ENCODE peak calls at places on chromosome 18, in four cellular contexts. U, E, Z and Y are unnamed samples.

GRCh38 chr18:13216092-13216582 is 2.4 kb upstream of the LDLRAD4 start:
- DNase-seq in E (peak), U (no peak), Z (no peak), Y (peak)

GRCh38 chr18:79048245-79048632 is 21.0 kb upstream of the ATP9B start:
- DNase-seq in Z (no peak), E (no peak), U (no peak), Y (no peak)

GRCh38 chr18:2906522-2907458 is 60.0 kb downstream of the EMILIN2 start:
- DNase-seq in E (no peak), Z (peak), U (peak), Y (no peak)

GRCh38 chr18:62531078-62531477 is 8.3 kb downstream of the ZCCHC2 start:
- DNase-seq in E (no peak), Z (no peak), U (no peak), Y (no peak)

GRCh38 chr18:23618862-23619387 is 32.6 kb upstream of the NPC1 start:
- DNase-seq in U (no peak), Z (peak), E (peak), Y (no peak)

GRCh38 chr18:61699397-61700090 is 193.3 kb downstream of the RNF152 start:
- DNase-seq in U (no peak), E (no peak), Z (no peak), Y (no peak)

GRCh38 chr18:76697441-76697901 is 124.9 kb upstream of the ZNF236 start:
- DNase-seq in Z (no peak), E (no peak), U (no peak), Y (no peak)

GRCh38 chr18:55221577-55221976 is 262.3 kb upstream of the CCDC68 start:
- DNase-seq in E (no peak), Z (no peak), U (no peak), Y (no peak)

GRCh38 chr18:36101943-36102342 is 27.2 kb downstream of the SLC39A6 start:
- DNase-seq in U (no peak), Z (no peak), E (no peak), Y (no peak)

GRCh38 chr18:2411381-2411977 is 159.8 kb downstream of the METTL4 start:
- DNase-seq in Z (no peak), E (no peak), U (no peak), Y (no peak)

GRCh38 chr18:25278415-25278814 is 73.6 kb downstream of the ZNF521 start:
- DNase-seq in U (no peak), Z (no peak), E (no peak), Y (no peak)

GRCh38 chr18:3138274-3138975 is 81.3 kb downstream of the MYOM1 start:
- DNase-seq in U (no peak), Z (no peak), E (no peak), Y (no peak)

GRCh38 chr18:13629841-13630747 is 96.3 kb downstream of the FAM210A start:
- DNase-seq in Z (no peak), U (peak), E (peak), Y (peak)

GRCh38 chr18:42477261-42477660 is 522.2 kb downstream of the PIK3C3 start:
- DNase-seq in U (no peak), Z (no peak), E (no peak), Y (no peak)

GRCh38 chr18:45625596-45625995 is 10.3 kb downstream of the SLC14A2 start:
- DNase-seq in E (no peak), Z (no peak), U (no peak), Y (no peak)

GRCh38 chr18:80175451-80176235 is 66.6 kb downstream of the ADNP2 start:
- DNase-seq in E (no peak), Z (no peak), U (no peak), Y (no peak)

GRCh38 chr18:10067670-10068659 is 154.1 kb downstream of the VAPA start:
- DNase-seq in E (no peak), Z (no peak), U (no peak), Y (no peak)

GRCh38 chr18:79875931-79876461 is 75.5 kb downstream of the SLC66A2 start:
- DNase-seq in E (no peak), U (no peak), Z (no peak), Y (no peak)

GRCh38 chr18:44341759-44342158 is 338.9 kb upstream of the SETBP1 start:
- DNase-seq in U (no peak), Z (no peak), E (no peak), Y (no peak)

GRCh38 chr18:11398625-11399024 is 210.8 kb upstream of the SLC35G4 start:
- DNase-seq in E (no peak), U (no peak), Z (no peak), Y (peak)

GRCh38 chr18:41966943-41967342 is 11.9 kb downstream of the PIK3C3 start:
- DNase-seq in E (no peak), U (no peak), Z (no peak), Y (no peak)

GRCh38 chr18:22879279-22879678 is 53.8 kb upstream of the RBBP8 start:
- DNase-seq in Z (no peak), U (no peak), E (no peak), Y (no peak)

GRCh38 chr18:76456823-76457222 is 38.2 kb downstream of the ZNF516 start:
- DNase-seq in E (no peak), Z (no peak), U (no peak), Y (no peak)

GRCh38 chr18:77098033-77098432 is 34.5 kb downstream of the MBP start:
- DNase-seq in E (no peak), Z (no peak), U (no peak), Y (no peak)

GRCh38 chr18:78982186-78982585 is 2.6 kb downstream of the SALL3 start:
- DNase-seq in E (no peak), Z (no peak), U (no peak), Y (no peak)

GRCh38 chr18:77858331-77858730 is 608.7 kb downstream of the GALR1 start:
- DNase-seq in U (no peak), E (no peak), Z (no peak), Y (no peak)

GRCh38 chr18:76457475-76457874 is 37.6 kb downstream of the ZNF516 start:
- DNase-seq in Z (peak), U (no peak), E (no peak), Y (no peak)

GRCh38 chr18:24054130-24054529 is 39.6 kb downstream of the TTC39C start:
- DNase-seq in Z (no peak), E (no peak), U (no peak), Y (no peak)

GRCh38 chr18:40878371-40878770 is 1076.7 kb upstream of the PIK3C3 start:
- DNase-seq in Z (no peak), E (no peak), U (no peak), Y (no peak)

GRCh38 chr18:64693756-64694155 is 544.9 kb upstream of the LINC00305 start:
- DNase-seq in Z (no peak), E (no peak), U (no peak), Y (no peak)

GRCh38 chr18:49055787-49056186 is 105.0 kb upstream of the SMAD7 start:
- DNase-seq in Z (no peak), U (peak), E (peak), Y (no peak)
- TF ChIP-seq EGR1 in Z (no peak), U (no peak), E (no peak), Y (no peak)

GRCh38 chr18:37567994-37568359 is 2.4 kb upstream of the CELF4 start:
- DNase-seq in Z (no peak), U (no peak), E (no peak), Y (no peak)

GRCh38 chr18:37565138-37565984 is at the start of gene CELF4:
- DNase-seq in E (no peak), U (no peak), Z (peak), Y (no peak)

GRCh38 chr18:37565985-37566478 is 434 bp upstream of the CELF4 start:
- DNase-seq in Z (peak), U (no peak), E (no peak), Y (no peak)

GRCh38 chr18:37567061-37567993 is 1.7 kb upstream of the CELF4 start:
- DNase-seq in Z (no peak), U (no peak), E (no peak), Y (no peak)

DNA sequence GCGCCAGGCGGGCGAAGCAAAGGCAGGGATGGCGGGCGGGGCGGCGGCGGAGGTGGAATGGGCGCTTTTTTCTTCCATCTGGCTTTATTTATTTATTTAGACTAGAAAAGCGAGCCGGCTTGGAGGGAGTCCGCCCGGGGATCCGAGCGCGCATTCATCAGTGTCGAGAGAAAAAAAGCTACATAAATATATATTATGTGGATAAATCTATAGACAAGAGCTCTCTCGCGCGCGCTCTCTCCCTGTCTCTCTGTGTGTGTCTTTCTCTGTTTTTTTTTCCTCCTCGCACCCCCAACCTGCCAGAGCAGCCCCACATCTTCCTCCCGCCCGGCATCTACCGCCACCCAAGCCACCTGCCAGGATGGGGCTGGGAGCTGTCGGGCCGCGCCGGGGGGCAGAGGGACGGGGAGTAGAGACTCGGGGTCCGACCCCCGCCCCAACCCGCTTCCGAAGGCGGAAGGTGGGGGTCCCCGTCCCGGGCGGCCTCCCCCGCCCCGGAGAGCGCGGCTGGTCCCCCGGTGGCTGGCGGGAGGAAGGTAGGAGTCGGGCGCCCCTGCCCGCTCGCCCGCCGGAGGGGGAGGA is 972 bp upstream of the CELF4 start:
- DNase-seq in U (no peak), Z (no peak), E (no peak), Y (no peak)
- TF ChIP-seq EZH2 in U (no peak), Z (no peak), E (no peak), Y (no peak)

DNA sequence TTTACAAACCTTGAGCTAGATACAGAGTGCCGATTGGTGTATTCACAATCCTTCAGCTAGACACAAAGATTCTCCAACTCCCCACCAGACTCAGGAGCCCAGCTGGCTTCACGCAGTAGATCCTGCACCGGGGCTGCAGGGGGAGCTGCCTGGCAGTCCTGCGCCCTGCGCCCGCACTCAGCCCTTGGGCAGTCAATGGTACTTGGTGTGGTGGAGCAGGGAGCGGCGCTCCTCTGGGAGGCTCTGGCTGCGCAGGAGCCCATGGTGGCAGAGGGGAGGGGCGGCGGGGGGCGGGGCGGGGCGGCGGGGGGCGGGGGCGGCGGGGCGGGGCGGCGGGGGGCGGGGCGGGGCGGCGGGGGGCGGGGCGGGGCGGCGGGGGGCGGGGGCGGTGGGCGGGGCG is 923.4 kb downstream of the SOCS6 start:
- DNase-seq in U (no peak), Z (no peak), E (no peak), Y (no peak)
- TF ChIP-seq POLR2AphosphoS5 in U (no peak), Z (no peak), E (no peak), Y (no peak)

DNA sequence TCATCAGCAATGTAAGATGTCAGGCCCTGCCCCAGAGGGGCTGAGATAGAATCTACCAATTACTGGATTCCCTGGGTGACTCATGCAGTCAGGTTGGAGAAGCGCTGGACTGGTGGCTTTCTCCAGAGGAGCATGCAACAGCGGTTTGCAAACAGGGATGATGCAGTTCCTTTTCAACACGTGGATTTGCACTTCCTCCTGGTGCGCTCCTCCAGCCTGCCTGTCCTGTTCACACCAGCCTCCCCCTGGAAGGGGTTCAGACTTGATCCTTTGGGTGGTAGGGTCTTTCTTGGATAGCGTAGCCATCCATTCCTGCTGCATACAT is 158.3 kb downstream of the NEDD4L start:
- DNase-seq in Z (no peak), U (peak), E (no peak), Y (no peak)
- TF ChIP-seq EGR1 in Z (no peak), U (no peak), E (no peak), Y (no peak)

DNA sequence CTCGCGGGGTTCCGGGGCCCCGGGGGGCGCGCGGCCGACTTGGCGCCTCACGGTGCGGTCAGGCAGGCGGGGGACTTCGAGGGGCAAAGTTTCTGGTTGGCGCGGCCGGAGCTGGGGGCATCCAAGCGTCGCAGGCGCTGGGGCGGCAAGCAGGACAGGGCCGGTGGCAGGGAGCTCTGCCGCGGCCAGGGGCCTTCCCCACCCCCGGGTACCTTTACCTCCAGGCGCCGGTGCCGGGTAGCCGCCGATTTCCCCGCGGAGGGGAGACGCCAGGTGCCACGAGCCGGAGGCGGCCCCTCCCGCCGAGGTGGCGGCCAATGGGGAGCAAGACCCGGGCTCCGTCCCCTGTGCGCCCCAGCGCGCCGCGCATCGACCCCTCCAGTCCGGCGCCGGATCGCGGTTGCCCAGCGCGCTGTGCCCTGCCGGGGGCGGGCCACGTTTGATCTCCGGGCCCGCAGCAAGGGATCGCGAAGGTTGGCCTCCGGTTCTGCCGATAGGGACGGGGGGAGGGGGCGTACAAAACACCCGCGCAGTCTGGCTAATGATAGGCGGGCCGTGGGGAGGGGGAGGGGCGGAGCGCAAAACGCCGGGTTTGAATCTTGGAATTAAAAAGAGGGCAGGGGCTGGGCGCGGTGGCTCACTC is at the start of gene ST8SIA5:
- DNase-seq in Z (peak), E (no peak), U (no peak), Y (no peak)
- TF ChIP-seq EZH2 in Z (peak), E (no peak), U (no peak), Y (no peak)

DNA sequence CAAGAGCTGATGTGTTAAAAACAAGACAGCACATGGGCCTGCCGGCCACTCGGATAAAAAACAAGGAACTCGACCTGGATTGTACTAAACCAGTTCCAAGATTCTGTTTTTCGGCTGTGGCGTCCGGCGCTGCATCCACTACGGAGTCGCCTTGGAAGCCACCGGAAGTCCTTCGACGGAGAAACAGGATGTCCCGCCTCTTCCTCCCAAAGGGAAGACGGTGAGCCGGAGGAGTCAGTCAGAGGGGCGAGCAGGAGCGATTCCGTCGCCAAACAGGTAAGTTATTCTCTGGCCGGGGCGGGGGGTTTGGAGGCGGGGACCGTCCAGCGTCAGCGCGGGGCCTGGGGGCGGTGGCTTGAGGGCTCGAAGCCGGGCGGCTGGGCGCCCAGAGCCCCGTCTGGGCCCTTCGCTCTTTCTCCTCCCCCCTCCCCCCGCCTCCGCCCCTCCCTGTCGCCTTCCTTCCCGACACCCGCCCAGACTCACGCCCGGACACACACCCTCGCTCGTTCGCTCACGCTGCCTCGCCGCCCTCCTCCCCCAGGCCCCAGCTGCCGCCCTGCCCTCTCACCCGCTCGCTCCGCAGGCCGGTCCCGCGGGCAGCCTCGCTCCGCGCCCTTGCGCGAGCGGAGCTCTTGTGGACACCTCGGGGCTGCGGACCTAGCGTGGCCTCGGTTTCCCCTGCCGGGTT is at the start of gene ZNF407:
- DNase-seq in Z (peak), E (peak), U (peak), Y (peak)
- TF ChIP-seq POLR2AphosphoS5 in Z (peak), E (peak), U (peak), Y (peak)